ENCODE peak calls at places on chromosomes 6 and 20, in seven cellular contexts. One of them, this sample, is unnamed.

GRCh38 chr6:51260003-51260402 is 441.3 kb downstream of the TFAP2B start:
- DNase-seq in cardiac fibroblast: no peak
- DNase-seq in mesendoderm: peak; percentile 17
- DNase-seq in NCI-H345: no peak
- DNase-seq in T1000: no peak
- DNase-seq in C1 segment of cervical spinal cord: no peak
- DNase-seq in kidney tubule cell: no peak
- DNase-seq in this sample: no peak

GRCh38 chr6:137819740-137820139 is 47.3 kb upstream of the TNFAIP3 start:
- DNase-seq in cardiac fibroblast: peak; percentile 41
- DNase-seq in mesendoderm: no peak
- DNase-seq in NCI-H345: no peak
- DNase-seq in T1000: no peak
- DNase-seq in C1 segment of cervical spinal cord: no peak
- DNase-seq in kidney tubule cell: no peak
- DNase-seq in this sample: no peak

GRCh38 chr6:131103296-131103695 is 32.0 kb upstream of the AKAP7 start:
- DNase-seq in cardiac fibroblast: no peak
- DNase-seq in mesendoderm: no peak
- DNase-seq in NCI-H345: no peak
- DNase-seq in T1000: no peak
- DNase-seq in C1 segment of cervical spinal cord: no peak
- DNase-seq in kidney tubule cell: no peak
- DNase-seq in this sample: no peak

GRCh38 chr6:89387516-89388222 is 24.4 kb downstream of the RRAGD start:
- DNase-seq in cardiac fibroblast: no peak
- DNase-seq in mesendoderm: no peak
- DNase-seq in NCI-H345: no peak
- DNase-seq in T1000: no peak
- DNase-seq in C1 segment of cervical spinal cord: no peak
- DNase-seq in kidney tubule cell: no peak
- DNase-seq in this sample: no peak

GRCh38 chr20:35886537-35886936 is 67.8 kb downstream of the SCAND1 start:
- DNase-seq in cardiac fibroblast: no peak
- DNase-seq in mesendoderm: peak; percentile 77
- DNase-seq in NCI-H345: no peak
- DNase-seq in T1000: no peak
- DNase-seq in C1 segment of cervical spinal cord: no peak
- DNase-seq in kidney tubule cell: no peak
- DNase-seq in this sample: no peak

GRCh38 chr6:35485402-35485877 is 11.4 kb downstream of the TEAD3 start:
- DNase-seq in cardiac fibroblast: peak; percentile 75
- DNase-seq in mesendoderm: peak; percentile 94
- DNase-seq in NCI-H345: no peak
- DNase-seq in T1000: peak; percentile 29
- DNase-seq in C1 segment of cervical spinal cord: no peak
- DNase-seq in kidney tubule cell: peak; percentile 55
- DNase-seq in this sample: no peak

GRCh38 chr6:168988801-168989200 is 264.8 kb downstream of the THBS2 start:
- DNase-seq in cardiac fibroblast: peak; percentile 69
- DNase-seq in mesendoderm: no peak
- DNase-seq in NCI-H345: no peak
- DNase-seq in T1000: no peak
- DNase-seq in C1 segment of cervical spinal cord: no peak
- DNase-seq in kidney tubule cell: no peak
- DNase-seq in this sample: no peak

GRCh38 chr20:3680701-3681351 is 984 bp downstream of the ADAM33 start:
- DNase-seq in cardiac fibroblast: no peak
- DNase-seq in mesendoderm: no peak
- DNase-seq in NCI-H345: no peak
- DNase-seq in T1000: no peak
- DNase-seq in C1 segment of cervical spinal cord: no peak
- DNase-seq in kidney tubule cell: no peak
- DNase-seq in this sample: no peak

GRCh38 chr6:163159110-163159509 is 255.4 kb upstream of the QKI start:
- DNase-seq in cardiac fibroblast: no peak
- DNase-seq in mesendoderm: no peak
- DNase-seq in NCI-H345: no peak
- DNase-seq in T1000: no peak
- DNase-seq in C1 segment of cervical spinal cord: no peak
- DNase-seq in kidney tubule cell: no peak
- DNase-seq in this sample: no peak

GRCh38 chr6:91407706-91408105 is 820.8 kb upstream of the MAP3K7 start:
- DNase-seq in cardiac fibroblast: no peak
- DNase-seq in mesendoderm: no peak
- DNase-seq in NCI-H345: no peak
- DNase-seq in T1000: no peak
- DNase-seq in C1 segment of cervical spinal cord: no peak
- DNase-seq in kidney tubule cell: no peak
- DNase-seq in this sample: no peak

GRCh38 chr20:44762466-44763140 is 16.9 kb downstream of the KCNK15 start:
- DNase-seq in cardiac fibroblast: no peak
- DNase-seq in mesendoderm: peak; percentile 72
- DNase-seq in NCI-H345: no peak
- DNase-seq in T1000: no peak
- DNase-seq in C1 segment of cervical spinal cord: no peak
- DNase-seq in kidney tubule cell: no peak
- DNase-seq in this sample: no peak

GRCh38 chr6:20757761-20758160 is 223.5 kb downstream of the CDKAL1 start:
- DNase-seq in cardiac fibroblast: peak; percentile 59
- DNase-seq in mesendoderm: no peak
- DNase-seq in NCI-H345: no peak
- DNase-seq in T1000: no peak
- DNase-seq in C1 segment of cervical spinal cord: no peak
- DNase-seq in kidney tubule cell: peak; percentile 87
- DNase-seq in this sample: no peak

GRCh38 chr20:32582659-32583580 is 2.2 kb downstream of the NOL4L start:
- DNase-seq in cardiac fibroblast: no peak
- DNase-seq in mesendoderm: peak; percentile 53
- DNase-seq in NCI-H345: peak; percentile 41
- DNase-seq in T1000: no peak
- DNase-seq in C1 segment of cervical spinal cord: peak; percentile 31
- DNase-seq in kidney tubule cell: no peak
- DNase-seq in this sample: no peak

GRCh38 chr6:91271807-91272206 is 684.9 kb upstream of the MAP3K7 start:
- DNase-seq in cardiac fibroblast: no peak
- DNase-seq in mesendoderm: no peak
- DNase-seq in NCI-H345: no peak
- DNase-seq in T1000: no peak
- DNase-seq in C1 segment of cervical spinal cord: no peak
- DNase-seq in kidney tubule cell: no peak
- DNase-seq in this sample: no peak

GRCh38 chr6:169800668-169801395 is 49.4 kb downstream of the ERMARD start:
- DNase-seq in cardiac fibroblast: peak; percentile 55
- DNase-seq in mesendoderm: peak; percentile 58
- DNase-seq in NCI-H345: peak; percentile 81
- DNase-seq in T1000: no peak
- DNase-seq in C1 segment of cervical spinal cord: peak; percentile 29
- DNase-seq in kidney tubule cell: peak; percentile 88
- DNase-seq in this sample: peak; percentile 30

GRCh38 chr20:46485431-46485830 is 27.9 kb downstream of the ZNF334 start:
- DNase-seq in cardiac fibroblast: no peak
- DNase-seq in mesendoderm: peak; percentile 30
- DNase-seq in NCI-H345: no peak
- DNase-seq in T1000: no peak
- DNase-seq in C1 segment of cervical spinal cord: no peak
- DNase-seq in kidney tubule cell: no peak
- DNase-seq in this sample: no peak

GRCh38 chr6:39207421-39208232 is 21.6 kb downstream of the KCNK5 start:
- DNase-seq in cardiac fibroblast: no peak
- DNase-seq in mesendoderm: no peak
- DNase-seq in NCI-H345: no peak
- DNase-seq in T1000: no peak
- DNase-seq in C1 segment of cervical spinal cord: no peak
- DNase-seq in kidney tubule cell: peak; percentile 36
- DNase-seq in this sample: no peak

GRCh38 chr6:21386744-21387143 is 206.8 kb upstream of the SOX4 start:
- DNase-seq in cardiac fibroblast: no peak
- DNase-seq in mesendoderm: peak; percentile 97
- DNase-seq in NCI-H345: no peak
- DNase-seq in T1000: no peak
- DNase-seq in C1 segment of cervical spinal cord: no peak
- DNase-seq in kidney tubule cell: peak; percentile 66
- DNase-seq in this sample: no peak

GRCh38 chr6:30915591-30915946 is 1.5 kb downstream of the VARS2 start:
- DNase-seq in cardiac fibroblast: peak; percentile 82
- DNase-seq in mesendoderm: peak; percentile 85
- DNase-seq in NCI-H345: peak; percentile 26
- DNase-seq in T1000: no peak
- DNase-seq in C1 segment of cervical spinal cord: peak; percentile 43
- DNase-seq in kidney tubule cell: peak; percentile 83
- DNase-seq in this sample: peak; percentile 33

GRCh38 chr20:9389321-9389720 is 125.1 kb upstream of the LAMP5 start:
- DNase-seq in cardiac fibroblast: no peak
- DNase-seq in mesendoderm: no peak
- DNase-seq in NCI-H345: no peak
- DNase-seq in T1000: no peak
- DNase-seq in C1 segment of cervical spinal cord: no peak
- DNase-seq in kidney tubule cell: peak; percentile 58
- DNase-seq in this sample: no peak

GRCh38 chr6:129929433-129929832 is 68.3 kb upstream of the TMEM244 start:
- DNase-seq in cardiac fibroblast: peak; percentile 93
- DNase-seq in mesendoderm: no peak
- DNase-seq in NCI-H345: no peak
- DNase-seq in T1000: no peak
- DNase-seq in C1 segment of cervical spinal cord: no peak
- DNase-seq in kidney tubule cell: peak; percentile 37
- DNase-seq in this sample: peak; percentile 42

GRCh38 chr6:26553264-26553738 is 15.1 kb downstream of the HMGN4 start:
- DNase-seq in cardiac fibroblast: peak; percentile 82
- DNase-seq in mesendoderm: peak; percentile 78
- DNase-seq in NCI-H345: peak; percentile 79
- DNase-seq in T1000: peak; percentile 81
- DNase-seq in C1 segment of cervical spinal cord: peak; percentile 62
- DNase-seq in kidney tubule cell: peak; percentile 79
- DNase-seq in this sample: peak; percentile 77

GRCh38 chr6:109010703-109011102 is 83.9 kb downstream of the SESN1 start:
- DNase-seq in cardiac fibroblast: no peak
- DNase-seq in mesendoderm: no peak
- DNase-seq in NCI-H345: no peak
- DNase-seq in T1000: no peak
- DNase-seq in C1 segment of cervical spinal cord: no peak
- DNase-seq in kidney tubule cell: no peak
- DNase-seq in this sample: no peak

GRCh38 chr6:13355043-13355945 is 27.0 kb upstream of the TBC1D7 start:
- DNase-seq in cardiac fibroblast: peak; percentile 96
- DNase-seq in mesendoderm: peak; percentile 76
- DNase-seq in NCI-H345: no peak
- DNase-seq in T1000: peak; percentile 17
- DNase-seq in C1 segment of cervical spinal cord: no peak
- DNase-seq in kidney tubule cell: peak; percentile 94
- DNase-seq in this sample: no peak

GRCh38 chr6:119942078-119942752 is 592.7 kb upstream of the MAN1A1 start:
- DNase-seq in cardiac fibroblast: no peak
- DNase-seq in mesendoderm: peak; percentile 14
- DNase-seq in NCI-H345: no peak
- DNase-seq in T1000: no peak
- DNase-seq in C1 segment of cervical spinal cord: no peak
- DNase-seq in kidney tubule cell: no peak
- DNase-seq in this sample: no peak

GRCh38 chr6:52249078-52249477 is 4.8 kb upstream of the IL17F start:
- DNase-seq in cardiac fibroblast: no peak
- DNase-seq in mesendoderm: peak; percentile 10
- DNase-seq in NCI-H345: no peak
- DNase-seq in T1000: no peak
- DNase-seq in C1 segment of cervical spinal cord: no peak
- DNase-seq in kidney tubule cell: no peak
- DNase-seq in this sample: no peak

GRCh38 chr6:3176562-3177355 is 19.4 kb upstream of the TUBB2A start:
- DNase-seq in cardiac fibroblast: peak; percentile 96
- DNase-seq in mesendoderm: peak; percentile 87
- DNase-seq in NCI-H345: no peak
- DNase-seq in T1000: peak; percentile 17
- DNase-seq in C1 segment of cervical spinal cord: no peak
- DNase-seq in kidney tubule cell: peak; percentile 87
- DNase-seq in this sample: peak; percentile 13

GRCh38 chr6:35096129-35096852 is 44.8 kb downstream of the TCP11 start:
- DNase-seq in cardiac fibroblast: peak; percentile 78
- DNase-seq in mesendoderm: no peak
- DNase-seq in NCI-H345: peak; percentile 74
- DNase-seq in T1000: peak; percentile 13
- DNase-seq in C1 segment of cervical spinal cord: no peak
- DNase-seq in kidney tubule cell: peak; percentile 89
- DNase-seq in this sample: no peak

GRCh38 chr6:3031857-3032256 is 32.2 kb downstream of the NQO2 start:
- DNase-seq in cardiac fibroblast: no peak
- DNase-seq in mesendoderm: no peak
- DNase-seq in NCI-H345: peak; percentile 20
- DNase-seq in T1000: no peak
- DNase-seq in C1 segment of cervical spinal cord: no peak
- DNase-seq in kidney tubule cell: no peak
- DNase-seq in this sample: no peak

GRCh38 chr20:61643631-61644386 is 391.7 kb downstream of the CDH4 start:
- DNase-seq in cardiac fibroblast: no peak
- DNase-seq in mesendoderm: no peak
- DNase-seq in NCI-H345: no peak
- DNase-seq in T1000: no peak
- DNase-seq in C1 segment of cervical spinal cord: no peak
- DNase-seq in kidney tubule cell: no peak
- DNase-seq in this sample: no peak

GRCh38 chr6:105620878-105621277 is 218.0 kb upstream of the PREP start:
- DNase-seq in cardiac fibroblast: peak; percentile 87
- DNase-seq in mesendoderm: no peak
- DNase-seq in NCI-H345: no peak
- DNase-seq in T1000: no peak
- DNase-seq in C1 segment of cervical spinal cord: no peak
- DNase-seq in kidney tubule cell: peak; percentile 9
- DNase-seq in this sample: no peak